ENCODE peak calls at places on chromosomes 13 and 19, in four cellular contexts. E is brain microvascular endothelial cell; R is naive thymus-derived CD4-positive, alpha-beta T cell; L is PC-9. H is an unnamed sample.

GRCh38 chr19:38375748-38376147 is 1.4 kb downstream of the PSMD8 start:
- DNase-seq in L (no peak), R (no peak), E (no peak), H (no peak)

GRCh38 chr13:110118106-110118505 is 188.9 kb downstream of the COL4A1 start:
- DNase-seq in E (no peak), L (no peak), R (no peak), H (no peak)

GRCh38 chr13:91359566-91359965 is 12.1 kb downstream of the MIR17HG start:
- DNase-seq in E (no peak), R (no peak), L (no peak), H (no peak)

GRCh38 chr13:79749556-79749955 is 268.6 kb downstream of the NDFIP2 start:
- DNase-seq in R (no peak), E (no peak), L (no peak), H (no peak)

GRCh38 chr19:54462072-54462712 is 1.4 kb downstream of the LENG9 start:
- DNase-seq in R (no peak), E (no peak), L (peak), H (no peak)

GRCh38 chr13:31765441-31765840 is 26.1 kb downstream of the RXFP2 start:
- DNase-seq in L (no peak), R (no peak), E (peak), H (no peak)

GRCh38 chr19:19406878-19407639 is 1.6 kb downstream of the GATAD2A start:
- DNase-seq in E (peak), L (no peak), R (peak), H (no peak)

GRCh38 chr13:112260108-112261055 is 115.8 kb upstream of the SPACA7 start:
- DNase-seq in R (no peak), L (no peak), E (no peak), H (no peak)

GRCh38 chr13:99985243-99985874 is 3.8 kb downstream of the ZIC2 start:
- DNase-seq in E (no peak), R (no peak), L (no peak), H (no peak)

GRCh38 chr19:3046621-3047306 is 15.5 kb downstream of the TLE5 start:
- DNase-seq in E (no peak), L (no peak), R (no peak), H (no peak)

GRCh38 chr19:51020988-51021651 is 1.6 kb upstream of the KLK10 start:
- DNase-seq in R (peak), L (peak), E (peak), H (no peak)

GRCh38 chr19:4069331-4069959 is 2.7 kb upstream of the ZBTB7A start:
- DNase-seq in R (peak), E (no peak), L (no peak), H (no peak)

GRCh38 chr19:2867025-2867991 is at the start of gene ZNF556:
- DNase-seq in R (no peak), E (no peak), L (peak), H (no peak)

GRCh38 chr13:67515895-67516294 is 285.8 kb upstream of the PCDH9 start:
- DNase-seq in L (no peak), R (no peak), E (peak), H (no peak)

GRCh38 chr13:35554972-35555623 is 78.6 kb upstream of the MAB21L1 start:
- DNase-seq in L (no peak), R (no peak), E (no peak), H (no peak)

GRCh38 chr19:54549224-54549623 is 24.4 kb upstream of the LILRA2 start:
- DNase-seq in E (no peak), L (no peak), R (no peak), H (no peak)

GRCh38 chr19:11902228-11902627 is 14.6 kb downstream of the ZNF69 start:
- DNase-seq in R (no peak), L (no peak), E (no peak), H (no peak)

GRCh38 chr19:589693-590395 is at the start of gene HCN2:
- DNase-seq in R (no peak), E (no peak), L (no peak), H (no peak)
- H3K4me3 ChIP-seq in R (no peak), E (peak), L (peak), H (no peak)

DNA sequence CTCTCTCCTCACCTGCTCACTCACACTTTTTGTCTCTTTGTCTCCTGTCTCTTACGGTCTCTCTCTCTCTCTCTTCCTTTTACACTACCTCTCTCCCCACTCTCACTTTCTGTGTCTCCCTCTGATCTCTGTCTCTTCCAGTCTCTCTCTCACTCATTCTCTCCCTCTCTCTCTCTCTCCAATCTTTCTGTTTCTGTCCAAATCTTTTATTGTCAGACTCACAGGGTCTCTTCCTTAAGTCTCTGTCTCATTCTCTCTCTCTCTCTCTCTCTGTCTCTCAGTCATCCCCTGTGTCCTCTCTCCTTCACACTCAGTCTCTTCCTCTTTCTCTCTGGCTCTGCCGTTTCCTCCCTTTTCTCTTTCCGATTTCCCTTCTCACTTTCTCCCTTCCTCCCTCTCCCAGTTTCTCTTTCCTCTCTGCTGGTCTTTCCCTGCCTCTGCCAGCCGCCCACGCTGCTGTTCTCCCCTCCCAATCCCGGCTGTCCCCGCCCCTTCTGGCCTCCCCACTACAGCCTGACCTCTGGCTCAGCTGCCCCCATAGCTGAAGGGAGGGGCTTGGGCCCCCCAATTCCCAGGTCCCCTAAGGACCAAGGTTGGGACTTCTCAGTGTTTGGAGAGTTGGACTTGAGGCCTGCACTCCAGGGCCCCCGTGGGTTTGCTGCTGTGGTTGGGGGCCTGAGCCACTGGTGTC is at the start of gene PLEKHA4:
- DNase-seq in R (no peak), L (no peak), E (no peak), H (no peak)
- H3K4me3 ChIP-seq in R (no peak), L (no peak), E (peak), H (no peak)

DNA sequence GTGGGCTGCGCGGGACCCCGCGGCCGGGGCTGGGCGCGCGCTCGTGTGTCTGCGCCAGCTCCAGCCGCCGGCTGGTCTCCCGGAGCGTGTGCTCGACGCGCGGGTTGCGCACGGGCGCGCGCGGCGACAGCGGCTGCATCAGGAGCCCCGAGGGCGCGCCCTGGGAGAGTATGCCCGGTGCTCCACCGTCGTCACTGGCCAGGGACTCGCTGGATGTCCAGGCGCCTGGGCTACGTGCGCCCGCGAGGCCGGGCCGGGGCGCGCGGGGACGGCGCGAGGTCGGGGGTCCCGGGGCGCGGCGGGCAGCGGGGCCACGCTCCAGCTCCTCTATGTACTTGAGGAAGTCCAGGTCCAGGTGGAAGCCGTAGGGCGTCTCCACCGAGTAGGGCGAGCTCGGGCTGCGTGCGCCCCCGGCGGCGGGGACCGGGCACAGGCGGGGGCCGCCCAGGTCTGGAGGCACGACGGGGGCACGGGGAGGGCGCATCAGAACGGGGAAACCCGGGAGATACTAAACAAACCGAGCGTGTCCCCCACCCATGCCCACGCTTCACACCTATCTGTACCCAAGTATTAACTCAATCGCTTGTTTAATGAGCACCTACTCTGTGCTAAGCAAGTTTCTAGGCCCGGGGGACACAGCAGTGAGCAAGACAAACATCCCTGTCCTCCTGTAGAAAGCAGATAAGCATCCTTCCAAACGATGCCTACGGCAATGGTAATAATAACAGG is 7.6 kb downstream of the KANK3 start:
- DNase-seq in E (no peak), R (no peak), L (peak), H (peak)
- H3K4me3 ChIP-seq in E (no peak), R (no peak), L (peak), H (peak)

GRCh38 chr13:98278068-98278619 is 101.1 kb upstream of the RNF113B start:
- DNase-seq in R (no peak), E (no peak), L (no peak), H (no peak)

GRCh38 chr13:98276486-98276885 is 99.4 kb upstream of the RNF113B start:
- DNase-seq in R (no peak), E (no peak), L (no peak), H (no peak)

GRCh38 chr13:98275711-98276171 is 98.7 kb upstream of the RNF113B start:
- DNase-seq in E (no peak), L (no peak), R (no peak), H (no peak)

GRCh38 chr13:98280176-98280510 is 103.1 kb upstream of the RNF113B start:
- DNase-seq in R (no peak), L (no peak), E (no peak), H (no peak)

DNA sequence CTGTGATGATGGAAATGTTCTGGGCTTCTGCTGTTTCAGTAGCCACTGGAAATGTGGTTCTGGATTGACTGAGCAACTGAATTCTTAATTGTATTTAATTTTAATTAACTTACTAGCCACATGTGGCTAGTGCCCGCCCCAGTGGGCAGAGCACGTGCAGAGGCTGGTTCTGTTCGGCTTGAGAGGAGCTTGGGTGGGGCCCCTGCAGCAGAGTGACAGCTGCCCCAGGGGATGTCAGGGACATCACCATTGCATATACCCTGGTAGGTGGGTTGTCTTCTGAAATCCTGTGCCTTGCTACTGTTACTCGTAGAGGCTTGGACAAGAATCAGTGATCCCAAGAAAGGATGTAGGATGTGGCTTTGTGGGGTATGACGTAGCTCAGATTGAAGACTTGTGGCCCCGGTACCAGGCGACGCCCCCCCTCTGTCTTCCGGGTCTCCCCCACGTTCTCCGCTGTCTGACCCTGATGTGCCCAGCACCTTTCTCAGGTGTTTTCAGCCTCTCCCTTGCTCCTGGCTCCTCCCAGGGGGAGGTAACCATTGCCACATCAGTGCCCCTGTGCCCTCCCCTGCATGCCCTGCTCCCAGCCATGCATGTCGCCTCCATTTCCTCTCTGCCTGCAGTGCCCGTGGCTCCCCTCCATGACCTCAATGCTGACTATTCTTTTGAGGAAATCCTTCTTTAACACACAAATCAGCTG is 102.6 kb upstream of the RNF113B start:
- DNase-seq in E (no peak), L (peak), R (peak), H (peak)
- H3K4me3 ChIP-seq in E (no peak), L (no peak), R (no peak), H (peak)